ENCODE peak calls at places on chromosomes 2 and 18, in four cellular contexts. Z is dorsolateral prefrontal cortex, N is small intestine, B is tibial artery. Y is an unnamed sample.

GRCh38 chr18:35478520-35479435 is 19.0 kb downstream of the INO80C start:
- DNase-seq in Z (no peak), N (peak), B (no peak), Y (no peak)

GRCh38 chr2:1572638-1573037 is 159.4 kb downstream of the TPO start:
- DNase-seq in N (no peak), B (no peak), Z (no peak), Y (no peak)

GRCh38 chr2:196798980-196799379 is 503 bp downstream of the GTF3C3 start:
- DNase-seq in Z (no peak), B (no peak), N (peak), Y (no peak)

GRCh38 chr18:1408331-1408835 is 503.7 kb downstream of the ADCYAP1 start:
- DNase-seq in B (no peak), N (no peak), Z (no peak), Y (no peak)

GRCh38 chr2:54459037-54459441 is 2.9 kb downstream of the SPTBN1 start:
- DNase-seq in B (no peak), Z (no peak), N (no peak), Y (no peak)

GRCh38 chr2:174835797-174836255 is 71.6 kb upstream of the CHRNA1 start:
- DNase-seq in Z (no peak), B (no peak), N (no peak), Y (no peak)

GRCh38 chr2:101251844-101252407 is 760 bp upstream of the CNOT11 start:
- DNase-seq in B (no peak), Z (no peak), N (peak), Y (no peak)

GRCh38 chr2:215537621-215538020 is 101.8 kb upstream of the FN1 start:
- DNase-seq in B (no peak), N (no peak), Z (no peak), Y (no peak)

GRCh38 chr2:113863166-113863565 is 26.7 kb upstream of the ACTR3 start:
- DNase-seq in B (no peak), Z (no peak), N (no peak), Y (no peak)

GRCh38 chr2:36478332-36478738 is 119.6 kb downstream of the FEZ2 start:
- DNase-seq in Z (no peak), N (no peak), B (peak), Y (no peak)

GRCh38 chr2:225398372-225398771 is 1.1 kb upstream of the NYAP2 start:
- DNase-seq in B (no peak), N (no peak), Z (no peak), Y (no peak)

GRCh38 chr2:157326683-157327082 is 1.1 kb upstream of the ERMN start:
- DNase-seq in Z (no peak), N (no peak), B (no peak), Y (no peak)

GRCh38 chr2:239328306-239329191 is 72.3 kb downstream of the HDAC4 start:
- DNase-seq in N (peak), B (peak), Z (no peak), Y (no peak)

GRCh38 chr2:67215214-67215613 is 181.9 kb upstream of the ETAA1 start:
- DNase-seq in B (no peak), N (peak), Z (no peak), Y (no peak)

GRCh38 chr18:27844416-27844792 is 332.5 kb downstream of the CDH2 start:
- DNase-seq in Z (no peak), B (no peak), N (no peak), Y (no peak)

GRCh38 chr2:45131587-45131986 is 122.3 kb upstream of the SIX2 start:
- DNase-seq in B (no peak), N (no peak), Z (no peak), Y (no peak)

GRCh38 chr2:33135645-33136044 is 188.9 kb downstream of the LTBP1 start:
- DNase-seq in Z (no peak), B (no peak), N (no peak), Y (no peak)

GRCh38 chr2:54499666-54500065 is 43.5 kb downstream of the SPTBN1 start:
- DNase-seq in Z (no peak), N (no peak), B (no peak), Y (no peak)

GRCh38 chr2:104443137-104443536 is 410.8 kb upstream of the POU3F3 start:
- DNase-seq in B (no peak), N (no peak), Z (no peak), Y (no peak)

GRCh38 chr2:148978736-148979135 is 59.8 kb upstream of the LYPD6B start:
- DNase-seq in Z (no peak), B (no peak), N (no peak), Y (no peak)

GRCh38 chr2:113273031-113273551 is 5.6 kb downstream of the PAX8 start:
- DNase-seq in B (no peak), Z (no peak), N (no peak), Y (no peak)

GRCh38 chr2:138121769-138122661 is 157.7 kb downstream of the HNMT start:
- DNase-seq in B (no peak), N (peak), Z (no peak), Y (no peak)

GRCh38 chr2:191312163-191312562 is 67.0 kb downstream of the MYO1B start:
- DNase-seq in B (no peak), N (no peak), Z (no peak), Y (no peak)

GRCh38 chr2:173359231-173359630 is 4.6 kb downstream of the CDCA7 start:
- DNase-seq in B (no peak), Z (no peak), N (peak), Y (no peak)

GRCh38 chr2:98027955-98028593 is 32.3 kb upstream of the TMEM131 start:
- DNase-seq in Z (no peak), B (no peak), N (no peak), Y (no peak)

GRCh38 chr2:88658890-88659881 is 31.9 kb upstream of the EIF2AK3 start:
- DNase-seq in N (peak), Z (no peak), B (peak), Y (no peak)

GRCh38 chr18:79065802-79066201 is 3.4 kb upstream of the ATP9B start:
- DNase-seq in B (no peak), N (no peak), Z (no peak), Y (no peak)

GRCh38 chr2:70190086-70190412 is 770 bp downstream of the C2orf42 start:
- DNase-seq in B (no peak), N (no peak), Z (no peak), Y (no peak)

GRCh38 chr2:68251855-68252406 is 401 bp downstream of the PPP3R1 start:
- DNase-seq in B (no peak), Z (no peak), N (peak), Y (no peak)

GRCh38 chr2:219912530-219912929 is 285.1 kb downstream of the SLC4A3 start:
- DNase-seq in Z (no peak), N (no peak), B (no peak), Y (no peak)

DNA sequence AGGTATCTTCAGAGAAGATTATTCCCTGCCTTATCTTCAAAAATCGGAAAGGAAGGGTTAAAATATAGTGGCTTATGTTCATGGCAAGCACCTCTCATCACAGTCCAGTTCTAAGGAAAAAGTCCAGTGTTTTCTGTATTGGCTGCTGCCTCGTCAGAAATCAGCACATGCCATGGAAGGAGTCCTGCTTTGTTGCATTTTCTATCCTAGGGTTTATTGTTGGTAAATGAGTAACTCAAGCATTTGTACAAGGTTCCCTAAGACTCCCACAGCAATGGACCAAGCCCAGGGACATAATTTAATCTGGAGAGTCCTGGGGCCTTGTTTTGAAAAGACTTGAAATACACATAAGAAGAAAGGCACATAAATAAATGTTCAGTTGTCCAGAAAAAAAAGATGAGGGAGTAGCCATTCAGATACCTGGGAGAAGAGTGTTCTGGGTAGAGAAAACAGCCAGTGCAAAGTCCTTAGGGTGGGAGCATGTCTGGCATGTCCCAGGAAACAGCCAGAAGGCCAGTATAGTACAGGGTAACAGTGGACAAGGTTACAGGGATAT is 26.4 kb downstream of the NBEAL1 start:
- DNase-seq in N (peak), B (no peak), Z (no peak), Y (no peak)
- H3K27ac ChIP-seq in N (no peak), B (peak), Z (no peak), Y (no peak)

GRCh38 chr2:177872286-177872685 is 200.3 kb downstream of the PDE11A start:
- DNase-seq in Z (no peak), B (no peak), N (no peak), Y (no peak)

GRCh38 chr2:177873915-177874314 is 198.7 kb downstream of the PDE11A start:
- DNase-seq in Z (no peak), N (peak), B (no peak), Y (no peak)

GRCh38 chr2:177869912-177870311 is 202.7 kb downstream of the PDE11A start:
- DNase-seq in N (no peak), B (no peak), Z (no peak), Y (no peak)

GRCh38 chr2:177868792-177869191 is 203.8 kb downstream of the PDE11A start:
- DNase-seq in B (no peak), N (no peak), Z (no peak), Y (no peak)

GRCh38 chr2:177869209-177869608 is 203.4 kb downstream of the PDE11A start:
- DNase-seq in N (no peak), B (no peak), Z (no peak), Y (no peak)
- H3K27ac ChIP-seq in N (no peak), B (no peak), Z (no peak), Y (no peak)

GRCh38 chr2:46229134-46230063 is 67.8 kb upstream of the EPAS1 start:
- DNase-seq in Z (no peak), B (no peak), N (peak), Y (no peak)

GRCh38 chr2:46232860-46233259 is 64.3 kb upstream of the EPAS1 start:
- DNase-seq in N (no peak), Z (no peak), B (no peak), Y (no peak)

GRCh38 chr2:46230115-46230571 is 67.1 kb upstream of the EPAS1 start:
- DNase-seq in Z (no peak), B (peak), N (no peak), Y (peak)

GRCh38 chr2:46230677-46231425 is 66.4 kb upstream of the EPAS1 start:
- DNase-seq in N (no peak), B (no peak), Z (no peak), Y (no peak)

DNA sequence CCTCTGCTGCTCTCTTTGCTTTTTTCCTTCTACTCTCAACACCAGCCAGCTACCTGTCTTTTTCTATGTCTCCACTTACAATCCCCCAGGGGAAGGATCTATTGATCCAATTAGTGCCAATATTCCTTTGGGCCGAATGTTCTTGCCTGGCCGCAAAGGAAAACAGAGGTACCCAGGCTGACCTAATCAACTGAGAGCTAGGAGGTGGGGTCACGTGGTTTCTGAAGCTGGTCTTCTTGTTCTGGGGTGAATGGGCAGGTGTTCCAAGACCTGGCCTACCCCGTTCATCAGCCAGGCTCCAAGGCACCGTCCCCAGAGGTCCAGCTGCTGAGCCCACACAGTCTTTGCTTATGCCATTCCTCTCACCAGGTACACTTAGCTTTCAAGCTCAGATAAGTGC is 65.5 kb upstream of the EPAS1 start:
- DNase-seq in Z (no peak), N (no peak), B (no peak), Y (no peak)
- H3K27ac ChIP-seq in Z (no peak), N (no peak), B (no peak), Y (no peak)

GRCh38 chr18:75249672-75250470 is 39.3 kb downstream of the TSHZ1 start:
- DNase-seq in B (no peak), N (no peak), Z (no peak), Y (no peak)

GRCh38 chr18:75249192-75249551 is 38.6 kb downstream of the TSHZ1 start:
- DNase-seq in N (no peak), B (no peak), Z (no peak), Y (no peak)

GRCh38 chr18:75247041-75247551 is 36.5 kb downstream of the TSHZ1 start:
- DNase-seq in N (no peak), B (no peak), Z (no peak), Y (no peak)

GRCh38 chr18:75248426-75249191 is 38.0 kb downstream of the TSHZ1 start:
- DNase-seq in Z (no peak), N (no peak), B (no peak), Y (no peak)

GRCh38 chr18:75247601-75248421 is 37.2 kb downstream of the TSHZ1 start:
- DNase-seq in Z (no peak), B (no peak), N (peak), Y (no peak)
- H3K27ac ChIP-seq in Z (peak), B (peak), N (peak), Y (peak)

GRCh38 chr2:144137705-144138428 is 382.1 kb downstream of the ZEB2 start:
- DNase-seq in B (no peak), N (no peak), Z (no peak), Y (no peak)
- H3K27ac ChIP-seq in B (no peak), N (no peak), Z (no peak), Y (no peak)